ENCODE peak calls at places on chromosome 11, in eight cellular contexts. C, M, Q, A, B, J, R and E are unnamed samples.

GRCh38 chr11:2584812-2585565 is 114.8 kb downstream of the KCNQ1OT1 start:
- DNase-seq in C (no peak), M (peak), Q (no peak), A (peak), B (no peak), J (peak), R (peak), E (no peak)

GRCh38 chr11:20610825-20611224 is 11.4 kb downstream of the SLC6A5 start:
- DNase-seq in C (no peak), M (no peak), Q (no peak), A (no peak), B (no peak), J (no peak), R (no peak), E (peak)

GRCh38 chr11:65609711-65610110 is 4.3 kb downstream of the MAP3K11 start:
- DNase-seq in C (no peak), M (no peak), Q (no peak), A (no peak), B (no peak), J (no peak), R (no peak), E (no peak)

GRCh38 chr11:105092255-105093239 is 47.0 kb downstream of the CARD18 start:
- DNase-seq in C (no peak), M (no peak), Q (peak), A (no peak), B (peak), J (no peak), R (no peak), E (peak)

GRCh38 chr11:68141247-68142027 is 20.2 kb upstream of the CHKA start:
- DNase-seq in C (no peak), M (no peak), Q (no peak), A (no peak), B (no peak), J (no peak), R (no peak), E (no peak)

GRCh38 chr11:29446132-29446531 is 570.7 kb downstream of the KCNA4 start:
- DNase-seq in C (no peak), M (no peak), Q (no peak), A (no peak), B (no peak), J (no peak), R (no peak), E (no peak)

GRCh38 chr11:86138958-86139357 is 70.1 kb upstream of the PICALM start:
- DNase-seq in C (no peak), M (no peak), Q (no peak), A (no peak), B (no peak), J (no peak), R (no peak), E (peak)

GRCh38 chr11:48020092-48020755 is 39.9 kb downstream of the PTPRJ start:
- DNase-seq in C (no peak), M (no peak), Q (no peak), A (no peak), B (no peak), J (no peak), R (no peak), E (peak)

GRCh38 chr11:2206291-2206690 is 34.7 kb upstream of the TH start:
- DNase-seq in C (no peak), M (peak), Q (no peak), A (peak), B (no peak), J (no peak), R (no peak), E (no peak)

GRCh38 chr11:38835986-38836385 is 2237.9 kb upstream of the RAG2 start:
- DNase-seq in C (no peak), M (no peak), Q (no peak), A (no peak), B (no peak), J (no peak), R (no peak), E (peak)

GRCh38 chr11:32489464-32489863 is 54.1 kb upstream of the WT1 start:
- DNase-seq in C (no peak), M (no peak), Q (no peak), A (no peak), B (no peak), J (no peak), R (no peak), E (no peak)

GRCh38 chr11:45021001-45021400 is 70.3 kb upstream of the TP53I11 start:
- DNase-seq in C (no peak), M (no peak), Q (no peak), A (no peak), B (no peak), J (no peak), R (no peak), E (no peak)

GRCh38 chr11:100632970-100633452 is 54.1 kb upstream of the ARHGAP42 start:
- DNase-seq in C (peak), M (no peak), Q (peak), A (no peak), B (peak), J (peak), R (peak), E (no peak)

GRCh38 chr11:41461057-41461681 is 1.7 kb upstream of the LRRC4C start:
- DNase-seq in C (no peak), M (no peak), Q (no peak), A (no peak), B (peak), J (peak), R (no peak), E (peak)
- TF ChIP-seq CTCF in C (peak), M (peak), Q (peak), A (no peak), B (peak), J (peak), R (peak), E (peak)

DNA sequence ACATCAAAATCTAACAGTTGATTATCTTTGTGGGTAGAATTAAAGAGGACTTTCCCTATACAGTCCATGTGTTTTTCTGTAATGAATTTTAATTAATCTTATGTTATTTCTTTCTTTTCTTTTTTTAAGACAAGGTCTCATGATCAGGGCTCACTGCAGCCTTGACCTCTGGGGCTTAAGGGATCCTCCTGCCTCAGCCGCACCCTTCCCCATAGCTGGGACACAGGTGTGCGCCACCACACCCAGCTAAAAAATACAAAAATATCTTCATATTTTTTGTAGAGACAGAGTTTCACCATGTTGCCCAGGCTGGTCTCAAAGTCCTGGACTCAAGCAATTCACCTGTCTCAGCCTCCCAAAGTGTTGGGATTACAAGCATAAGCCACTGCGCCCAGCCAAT is 7.7 kb downstream of the RAB30 start:
- DNase-seq in C (no peak), M (no peak), Q (no peak), A (no peak), B (no peak), J (no peak), R (no peak), E (no peak)
- TF ChIP-seq CTCF in C (no peak), M (no peak), Q (no peak), A (no peak), B (no peak), J (no peak), R (no peak), E (no peak)

GRCh38 chr11:134533511-134533910 is 121.5 kb upstream of the B3GAT1 start:
- DNase-seq in C (no peak), M (peak), Q (no peak), A (peak), B (no peak), J (no peak), R (peak), E (no peak)

GRCh38 chr11:134531331-134532135 is 119.5 kb upstream of the B3GAT1 start:
- DNase-seq in C (no peak), M (peak), Q (no peak), A (peak), B (no peak), J (no peak), R (peak), E (no peak)

GRCh38 chr11:134530826-134531225 is 118.8 kb upstream of the B3GAT1 start:
- DNase-seq in C (no peak), M (peak), Q (no peak), A (peak), B (no peak), J (no peak), R (peak), E (no peak)

GRCh38 chr11:134532176-134532920 is 120.3 kb upstream of the B3GAT1 start:
- DNase-seq in C (no peak), M (peak), Q (no peak), A (peak), B (no peak), J (no peak), R (peak), E (no peak)

GRCh38 chr11:134532921-134533421 is 120.9 kb upstream of the B3GAT1 start:
- DNase-seq in C (no peak), M (peak), Q (no peak), A (peak), B (no peak), J (no peak), R (peak), E (no peak)
- TF ChIP-seq CTCF in C (no peak), M (no peak), Q (no peak), A (no peak), B (no peak), J (no peak), R (no peak), E (no peak)

GRCh38 chr11:94088906-94089305 is 39.7 kb upstream of the PANX1 start:
- DNase-seq in C (no peak), M (no peak), Q (no peak), A (no peak), B (no peak), J (no peak), R (no peak), E (no peak)

GRCh38 chr11:94089356-94089755 is 39.3 kb upstream of the PANX1 start:
- DNase-seq in C (no peak), M (no peak), Q (no peak), A (no peak), B (peak), J (no peak), R (no peak), E (no peak)

DNA sequence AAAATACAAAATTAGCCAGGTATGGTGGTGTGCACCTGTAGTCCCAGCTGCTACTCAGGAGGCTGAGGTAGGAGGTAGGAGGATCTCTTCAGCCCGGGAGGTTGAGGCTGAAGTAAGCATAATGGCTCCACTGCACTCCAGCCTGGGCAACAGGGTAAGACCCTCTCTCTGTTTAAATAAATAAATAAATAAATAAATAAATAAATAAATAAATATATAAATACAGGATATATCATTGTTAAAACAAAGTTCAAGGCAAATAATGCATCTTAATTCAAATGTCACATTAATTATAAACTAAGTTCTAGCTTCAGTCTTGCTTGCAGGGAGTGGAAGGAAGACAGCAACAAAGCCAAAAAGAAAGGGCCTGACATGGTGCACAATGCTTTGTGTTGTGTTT is 44.5 kb upstream of the PANX1 start:
- DNase-seq in C (no peak), M (no peak), Q (no peak), A (no peak), B (no peak), J (no peak), R (no peak), E (no peak)
- TF ChIP-seq CTCF in C (no peak), M (no peak), Q (no peak), A (no peak), B (no peak), J (no peak), R (no peak), E (no peak)

GRCh38 chr11:8812438-8812837 is 98.6 kb upstream of the AKIP1 start:
- DNase-seq in C (peak), M (peak), Q (no peak), A (no peak), B (no peak), J (no peak), R (peak), E (peak)
- TF ChIP-seq CTCF in C (no peak), M (no peak), Q (no peak), A (no peak), B (no peak), J (no peak), R (no peak), E (no peak)

GRCh38 chr11:62535802-62536201 is 10.8 kb downstream of the AHNAK start:
- DNase-seq in C (no peak), M (no peak), Q (no peak), A (no peak), B (no peak), J (no peak), R (no peak), E (no peak)

GRCh38 chr11:62536301-62536957 is 10.2 kb downstream of the AHNAK start:
- DNase-seq in C (no peak), M (no peak), Q (no peak), A (no peak), B (no peak), J (no peak), R (no peak), E (no peak)

GRCh38 chr11:62540804-62541671 is 5.6 kb downstream of the AHNAK start:
- DNase-seq in C (no peak), M (peak), Q (peak), A (no peak), B (no peak), J (no peak), R (no peak), E (no peak)

GRCh38 chr11:62539238-62539925 is 7.2 kb downstream of the AHNAK start:
- DNase-seq in C (peak), M (peak), Q (peak), A (no peak), B (peak), J (peak), R (peak), E (peak)

GRCh38 chr11:62538470-62539237 is 8.0 kb downstream of the AHNAK start:
- DNase-seq in C (no peak), M (no peak), Q (no peak), A (no peak), B (no peak), J (no peak), R (no peak), E (no peak)
- TF ChIP-seq CTCF in C (no peak), M (no peak), Q (no peak), A (no peak), B (no peak), J (no peak), R (no peak), E (no peak)